ENCODE peak calls at places on chromosomes 5 and 9, in nine cellular contexts. One of them, this sample, is unnamed.

GRCh38 chr9:132712753-132713152 is 42.5 kb downstream of the GTF3C4 start:
- DNase-seq in stimulated activated CD4-positive, alpha-beta T cell treated with anti-CD3 and anti-CD28 coated beads, Interleukin-1b, Interleukin-23, amount 100 ng/mL, for 24 hours: no peak
- DNase-seq in right lobe of liver: no peak
- DNase-seq in NCI-H446 treated with DMSO at 0.1 percent for 48 hours: no peak
- DNase-seq in stromal cell of bone marrow: no peak
- DNase-seq in lung microvascular endothelial cell: no peak
- DNase-seq in hypothalamus: no peak
- DNase-seq in activated naive CD8-positive, alpha-beta T cell treated with anti-CD3 and anti-CD28 coated beads, Interleukin-2, amount 50 U/mL, for 24 hours: no peak
- DNase-seq in activated CD4-positive, alpha-beta T cell treated with anti-CD3 and anti-CD28 coated beads, Interleukin-2, amount 10 ng/mL, durations not matched to agents 7 days and 5 days: no peak
- DNase-seq in this sample: no peak

GRCh38 chr5:78293856-78294249 is 645 bp downstream of the AP3B1 start:
- DNase-seq in stimulated activated CD4-positive, alpha-beta T cell treated with anti-CD3 and anti-CD28 coated beads, Interleukin-1b, Interleukin-23, amount 100 ng/mL, for 24 hours: no peak
- DNase-seq in right lobe of liver: no peak
- DNase-seq in NCI-H446 treated with DMSO at 0.1 percent for 48 hours: no peak
- DNase-seq in stromal cell of bone marrow: no peak
- DNase-seq in lung microvascular endothelial cell: peak
- DNase-seq in hypothalamus: no peak
- DNase-seq in activated naive CD8-positive, alpha-beta T cell treated with anti-CD3 and anti-CD28 coated beads, Interleukin-2, amount 50 U/mL, for 24 hours: no peak
- DNase-seq in activated CD4-positive, alpha-beta T cell treated with anti-CD3 and anti-CD28 coated beads, Interleukin-2, amount 10 ng/mL, durations not matched to agents 7 days and 5 days: no peak
- DNase-seq in this sample: no peak

GRCh38 chr9:110591526-110591925 is 12.0 kb upstream of the SVEP1 start:
- DNase-seq in stimulated activated CD4-positive, alpha-beta T cell treated with anti-CD3 and anti-CD28 coated beads, Interleukin-1b, Interleukin-23, amount 100 ng/mL, for 24 hours: no peak
- DNase-seq in right lobe of liver: no peak
- DNase-seq in NCI-H446 treated with DMSO at 0.1 percent for 48 hours: no peak
- DNase-seq in stromal cell of bone marrow: no peak
- DNase-seq in lung microvascular endothelial cell: no peak
- DNase-seq in hypothalamus: no peak
- DNase-seq in activated naive CD8-positive, alpha-beta T cell treated with anti-CD3 and anti-CD28 coated beads, Interleukin-2, amount 50 U/mL, for 24 hours: no peak
- DNase-seq in activated CD4-positive, alpha-beta T cell treated with anti-CD3 and anti-CD28 coated beads, Interleukin-2, amount 10 ng/mL, durations not matched to agents 7 days and 5 days: no peak
- DNase-seq in this sample: no peak

GRCh38 chr5:134438641-134439621 is 27.2 kb upstream of the CDKN2AIPNL start:
- DNase-seq in stimulated activated CD4-positive, alpha-beta T cell treated with anti-CD3 and anti-CD28 coated beads, Interleukin-1b, Interleukin-23, amount 100 ng/mL, for 24 hours: no peak
- DNase-seq in right lobe of liver: peak
- DNase-seq in NCI-H446 treated with DMSO at 0.1 percent for 48 hours: peak
- DNase-seq in stromal cell of bone marrow: peak
- DNase-seq in lung microvascular endothelial cell: peak
- DNase-seq in hypothalamus: peak
- DNase-seq in activated naive CD8-positive, alpha-beta T cell treated with anti-CD3 and anti-CD28 coated beads, Interleukin-2, amount 50 U/mL, for 24 hours: no peak
- DNase-seq in activated CD4-positive, alpha-beta T cell treated with anti-CD3 and anti-CD28 coated beads, Interleukin-2, amount 10 ng/mL, durations not matched to agents 7 days and 5 days: no peak
- DNase-seq in this sample: no peak

GRCh38 chr9:135565141-135565628 is 3.6 kb downstream of the PAEP start:
- DNase-seq in stimulated activated CD4-positive, alpha-beta T cell treated with anti-CD3 and anti-CD28 coated beads, Interleukin-1b, Interleukin-23, amount 100 ng/mL, for 24 hours: no peak
- DNase-seq in right lobe of liver: no peak
- DNase-seq in NCI-H446 treated with DMSO at 0.1 percent for 48 hours: no peak
- DNase-seq in stromal cell of bone marrow: no peak
- DNase-seq in lung microvascular endothelial cell: no peak
- DNase-seq in hypothalamus: no peak
- DNase-seq in activated naive CD8-positive, alpha-beta T cell treated with anti-CD3 and anti-CD28 coated beads, Interleukin-2, amount 50 U/mL, for 24 hours: no peak
- DNase-seq in activated CD4-positive, alpha-beta T cell treated with anti-CD3 and anti-CD28 coated beads, Interleukin-2, amount 10 ng/mL, durations not matched to agents 7 days and 5 days: no peak
- DNase-seq in this sample: no peak

GRCh38 chr5:99089822-99090549 is 161.2 kb upstream of the CHD1 start:
- DNase-seq in stimulated activated CD4-positive, alpha-beta T cell treated with anti-CD3 and anti-CD28 coated beads, Interleukin-1b, Interleukin-23, amount 100 ng/mL, for 24 hours: no peak
- DNase-seq in right lobe of liver: no peak
- DNase-seq in NCI-H446 treated with DMSO at 0.1 percent for 48 hours: no peak
- DNase-seq in stromal cell of bone marrow: no peak
- DNase-seq in lung microvascular endothelial cell: no peak
- DNase-seq in hypothalamus: no peak
- DNase-seq in activated naive CD8-positive, alpha-beta T cell treated with anti-CD3 and anti-CD28 coated beads, Interleukin-2, amount 50 U/mL, for 24 hours: no peak
- DNase-seq in activated CD4-positive, alpha-beta T cell treated with anti-CD3 and anti-CD28 coated beads, Interleukin-2, amount 10 ng/mL, durations not matched to agents 7 days and 5 days: no peak
- DNase-seq in this sample: no peak

GRCh38 chr5:103829585-103829984 is 267.0 kb upstream of the NUDT12 start:
- DNase-seq in stimulated activated CD4-positive, alpha-beta T cell treated with anti-CD3 and anti-CD28 coated beads, Interleukin-1b, Interleukin-23, amount 100 ng/mL, for 24 hours: no peak
- DNase-seq in right lobe of liver: no peak
- DNase-seq in NCI-H446 treated with DMSO at 0.1 percent for 48 hours: no peak
- DNase-seq in stromal cell of bone marrow: no peak
- DNase-seq in lung microvascular endothelial cell: no peak
- DNase-seq in hypothalamus: no peak
- DNase-seq in activated naive CD8-positive, alpha-beta T cell treated with anti-CD3 and anti-CD28 coated beads, Interleukin-2, amount 50 U/mL, for 24 hours: no peak
- DNase-seq in activated CD4-positive, alpha-beta T cell treated with anti-CD3 and anti-CD28 coated beads, Interleukin-2, amount 10 ng/mL, durations not matched to agents 7 days and 5 days: no peak
- DNase-seq in this sample: no peak

GRCh38 chr9:132041825-132042224 is 37.8 kb downstream of the MED27 start:
- DNase-seq in stimulated activated CD4-positive, alpha-beta T cell treated with anti-CD3 and anti-CD28 coated beads, Interleukin-1b, Interleukin-23, amount 100 ng/mL, for 24 hours: no peak
- DNase-seq in right lobe of liver: no peak
- DNase-seq in NCI-H446 treated with DMSO at 0.1 percent for 48 hours: no peak
- DNase-seq in stromal cell of bone marrow: no peak
- DNase-seq in lung microvascular endothelial cell: no peak
- DNase-seq in hypothalamus: no peak
- DNase-seq in activated naive CD8-positive, alpha-beta T cell treated with anti-CD3 and anti-CD28 coated beads, Interleukin-2, amount 50 U/mL, for 24 hours: no peak
- DNase-seq in activated CD4-positive, alpha-beta T cell treated with anti-CD3 and anti-CD28 coated beads, Interleukin-2, amount 10 ng/mL, durations not matched to agents 7 days and 5 days: no peak
- DNase-seq in this sample: no peak

GRCh38 chr5:175873090-175873454 is 1.7 kb downstream of the CPLX2 start:
- DNase-seq in stimulated activated CD4-positive, alpha-beta T cell treated with anti-CD3 and anti-CD28 coated beads, Interleukin-1b, Interleukin-23, amount 100 ng/mL, for 24 hours: no peak
- DNase-seq in right lobe of liver: no peak
- DNase-seq in NCI-H446 treated with DMSO at 0.1 percent for 48 hours: no peak
- DNase-seq in stromal cell of bone marrow: no peak
- DNase-seq in lung microvascular endothelial cell: no peak
- DNase-seq in hypothalamus: no peak
- DNase-seq in activated naive CD8-positive, alpha-beta T cell treated with anti-CD3 and anti-CD28 coated beads, Interleukin-2, amount 50 U/mL, for 24 hours: peak
- DNase-seq in activated CD4-positive, alpha-beta T cell treated with anti-CD3 and anti-CD28 coated beads, Interleukin-2, amount 10 ng/mL, durations not matched to agents 7 days and 5 days: no peak
- DNase-seq in this sample: no peak

This sample was measured in hippocampal formation.